ENCODE peak calls at places on chromosomes 2 and 18, in four cellular contexts. One of them, this sample, is unnamed. For H3K4me1, the result is how much of the 10 kb centered on the place peaks cover.

GRCh38 chr2:195636890-195637289 is 20.1 kb upstream of the SLC39A10 start:
- DNase-seq in keratinocyte: no peak
- DNase-seq in CD4-positive, alpha-beta memory T cell: no peak
- DNase-seq in sigmoid colon: no peak
- DNase-seq in this sample: no peak

GRCh38 chr2:71000780-71001591 is 6.3 kb upstream of the TEX261 start:
- DNase-seq in keratinocyte: no peak
- DNase-seq in sigmoid colon: peak
- DNase-seq in CD4-positive, alpha-beta memory T cell: peak
- DNase-seq in this sample: peak

GRCh38 chr2:9993490-9994165 is 42.1 kb downstream of the GRHL1 start:
- DNase-seq in CD4-positive, alpha-beta memory T cell: no peak
- DNase-seq in keratinocyte: no peak
- DNase-seq in sigmoid colon: peak
- DNase-seq in this sample: peak

GRCh38 chr2:119417898-119418297 is 13.8 kb upstream of the TMEM37 start:
- DNase-seq in keratinocyte: no peak
- DNase-seq in CD4-positive, alpha-beta memory T cell: no peak
- DNase-seq in sigmoid colon: no peak
- DNase-seq in this sample: no peak

GRCh38 chr2:10966741-10967140 is 55.0 kb downstream of the KCNF1 start:
- DNase-seq in keratinocyte: no peak
- DNase-seq in CD4-positive, alpha-beta memory T cell: no peak
- DNase-seq in sigmoid colon: no peak
- DNase-seq in this sample: no peak

GRCh38 chr2:191569025-191569424 is 108.9 kb upstream of the NABP1 start:
- DNase-seq in CD4-positive, alpha-beta memory T cell: no peak
- DNase-seq in sigmoid colon: no peak
- DNase-seq in keratinocyte: no peak
- DNase-seq in this sample: no peak

GRCh38 chr2:121173112-121173511 is 111.9 kb downstream of the TFCP2L1 start:
- DNase-seq in sigmoid colon: peak
- DNase-seq in CD4-positive, alpha-beta memory T cell: no peak
- DNase-seq in keratinocyte: peak
- DNase-seq in this sample: no peak

GRCh38 chr2:149613712-149614111 is 26.1 kb upstream of the MMADHC start:
- DNase-seq in CD4-positive, alpha-beta memory T cell: no peak
- DNase-seq in keratinocyte: no peak
- DNase-seq in sigmoid colon: no peak
- DNase-seq in this sample: peak

GRCh38 chr18:41075212-41075611 is 879.8 kb upstream of the PIK3C3 start:
- DNase-seq in CD4-positive, alpha-beta memory T cell: no peak
- DNase-seq in sigmoid colon: no peak
- DNase-seq in keratinocyte: no peak
- DNase-seq in this sample: peak

GRCh38 chr2:211333377-211333776 is 777.0 kb downstream of the CPS1 start:
- DNase-seq in CD4-positive, alpha-beta memory T cell: no peak
- DNase-seq in sigmoid colon: no peak
- DNase-seq in keratinocyte: no peak
- DNase-seq in this sample: no peak

GRCh38 chr2:143254108-143254507 is 124.9 kb downstream of the ARHGAP15 start:
- DNase-seq in keratinocyte: no peak
- DNase-seq in sigmoid colon: no peak
- DNase-seq in CD4-positive, alpha-beta memory T cell: peak
- DNase-seq in this sample: no peak

GRCh38 chr2:241048949-241049343 is 50.5 kb downstream of the SNED1 start:
- DNase-seq in sigmoid colon: peak
- DNase-seq in keratinocyte: no peak
- DNase-seq in CD4-positive, alpha-beta memory T cell: no peak
- DNase-seq in this sample: no peak

GRCh38 chr18:76426738-76427305 is 68.2 kb downstream of the ZNF516 start:
- DNase-seq in CD4-positive, alpha-beta memory T cell: no peak
- DNase-seq in sigmoid colon: peak
- DNase-seq in keratinocyte: no peak
- DNase-seq in this sample: no peak

GRCh38 chr2:72968286-72968685 is 51.0 kb downstream of the EMX1 start:
- DNase-seq in sigmoid colon: no peak
- DNase-seq in keratinocyte: no peak
- DNase-seq in CD4-positive, alpha-beta memory T cell: no peak
- DNase-seq in this sample: no peak

GRCh38 chr2:48728827-48729226 is 26.7 kb downstream of the LHCGR start:
- DNase-seq in CD4-positive, alpha-beta memory T cell: no peak
- DNase-seq in sigmoid colon: no peak
- DNase-seq in keratinocyte: no peak
- DNase-seq in this sample: no peak

GRCh38 chr18:63508634-63509033 is 31.9 kb downstream of the SERPINB5 start:
- DNase-seq in keratinocyte: no peak
- DNase-seq in sigmoid colon: no peak
- DNase-seq in CD4-positive, alpha-beta memory T cell: no peak
- DNase-seq in this sample: no peak

GRCh38 chr18:46412831-46413371 is 244.1 kb downstream of the LOXHD1 start:
- DNase-seq in CD4-positive, alpha-beta memory T cell: no peak
- DNase-seq in keratinocyte: no peak
- DNase-seq in sigmoid colon: no peak
- DNase-seq in this sample: peak

GRCh38 chr2:152627010-152627957 is 90.0 kb downstream of the PRPF40A start:
- DNase-seq in keratinocyte: no peak
- DNase-seq in CD4-positive, alpha-beta memory T cell: no peak
- DNase-seq in sigmoid colon: no peak
- DNase-seq in this sample: peak

GRCh38 chr2:162435676-162436075 is 91.7 kb downstream of the GCA start:
- DNase-seq in keratinocyte: no peak
- DNase-seq in CD4-positive, alpha-beta memory T cell: no peak
- DNase-seq in sigmoid colon: no peak
- DNase-seq in this sample: no peak

GRCh38 chr2:57759822-57760300 is 286.7 kb upstream of the VRK2 start:
- DNase-seq in CD4-positive, alpha-beta memory T cell: peak
- DNase-seq in sigmoid colon: peak
- DNase-seq in keratinocyte: no peak
- DNase-seq in this sample: peak

GRCh38 chr2:222307138-222307756 is 8.4 kb upstream of the PAX3 start:
- DNase-seq in CD4-positive, alpha-beta memory T cell: no peak
- DNase-seq in keratinocyte: no peak
- DNase-seq in sigmoid colon: no peak
- DNase-seq in this sample: no peak
- H3K4me1 ChIP-seq in CD4-positive, alpha-beta memory T cell: under half
- H3K4me1 ChIP-seq in keratinocyte: under half
- H3K4me1 ChIP-seq in sigmoid colon: under half
- H3K4me1 ChIP-seq in this sample: under half

GRCh38 chr2:8543065-8543411 is 138.8 kb upstream of the ID2 start:
- DNase-seq in keratinocyte: no peak
- DNase-seq in CD4-positive, alpha-beta memory T cell: peak
- DNase-seq in sigmoid colon: no peak
- DNase-seq in this sample: no peak
- H3K4me1 ChIP-seq in keratinocyte: under half
- H3K4me1 ChIP-seq in CD4-positive, alpha-beta memory T cell: half or more
- H3K4me1 ChIP-seq in sigmoid colon: under half
- H3K4me1 ChIP-seq in this sample: under half

GRCh38 chr2:15914981-15915380 is 25.4 kb upstream of the MYCN start:
- DNase-seq in CD4-positive, alpha-beta memory T cell: no peak
- DNase-seq in sigmoid colon: no peak
- DNase-seq in keratinocyte: no peak
- DNase-seq in this sample: no peak
- H3K4me1 ChIP-seq in CD4-positive, alpha-beta memory T cell: under half
- H3K4me1 ChIP-seq in sigmoid colon: under half
- H3K4me1 ChIP-seq in keratinocyte: under half
- H3K4me1 ChIP-seq in this sample: under half

GRCh38 chr2:197207106-197207505 is 103.5 kb downstream of the ANKRD44 start:
- DNase-seq in keratinocyte: no peak
- DNase-seq in CD4-positive, alpha-beta memory T cell: no peak
- DNase-seq in sigmoid colon: no peak
- DNase-seq in this sample: no peak

GRCh38 chr2:197204855-197205254 is 105.7 kb downstream of the ANKRD44 start:
- DNase-seq in CD4-positive, alpha-beta memory T cell: no peak
- DNase-seq in keratinocyte: no peak
- DNase-seq in sigmoid colon: no peak
- DNase-seq in this sample: peak

GRCh38 chr2:197208029-197208428 is 102.6 kb downstream of the ANKRD44 start:
- DNase-seq in CD4-positive, alpha-beta memory T cell: no peak
- DNase-seq in keratinocyte: no peak
- DNase-seq in sigmoid colon: no peak
- DNase-seq in this sample: no peak

GRCh38 chr2:197207608-197208007 is 103.0 kb downstream of the ANKRD44 start:
- DNase-seq in CD4-positive, alpha-beta memory T cell: no peak
- DNase-seq in keratinocyte: no peak
- DNase-seq in sigmoid colon: no peak
- DNase-seq in this sample: no peak

DNA sequence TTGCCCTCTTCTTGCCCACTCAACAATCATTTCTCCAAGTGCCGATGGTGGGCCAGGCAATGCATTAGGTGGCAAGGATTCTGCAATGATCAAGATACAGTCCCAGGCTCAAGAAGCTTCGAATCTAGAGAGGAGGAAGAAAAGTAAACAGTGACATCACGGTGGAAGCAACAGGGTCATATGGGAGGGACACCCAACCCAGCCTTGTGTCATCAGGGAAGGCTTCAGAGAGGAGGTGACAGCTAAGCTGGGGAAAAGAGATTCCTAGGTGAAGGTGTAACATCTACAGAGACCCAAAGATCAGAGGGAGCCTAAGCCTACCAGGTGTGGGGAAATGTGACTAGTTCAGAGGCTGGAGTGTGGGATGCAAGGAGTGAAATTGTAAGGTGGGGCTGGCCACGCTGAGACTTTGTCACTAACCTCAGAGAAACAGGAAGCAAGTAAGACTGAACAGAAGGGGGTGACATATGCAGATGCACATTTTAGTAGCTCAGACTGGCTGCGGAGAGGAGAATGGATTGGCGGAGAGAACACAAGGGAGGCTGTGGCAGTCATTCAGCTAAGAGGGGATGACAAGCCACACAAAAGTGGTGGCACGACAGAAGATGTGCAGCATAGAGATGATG is 104.9 kb downstream of the ANKRD44 start:
- DNase-seq in sigmoid colon: no peak
- DNase-seq in CD4-positive, alpha-beta memory T cell: peak
- DNase-seq in keratinocyte: no peak
- DNase-seq in this sample: no peak
- H3K4me1 ChIP-seq in sigmoid colon: under half
- H3K4me1 ChIP-seq in CD4-positive, alpha-beta memory T cell: half or more
- H3K4me1 ChIP-seq in keratinocyte: under half
- H3K4me1 ChIP-seq in this sample: under half

DNA sequence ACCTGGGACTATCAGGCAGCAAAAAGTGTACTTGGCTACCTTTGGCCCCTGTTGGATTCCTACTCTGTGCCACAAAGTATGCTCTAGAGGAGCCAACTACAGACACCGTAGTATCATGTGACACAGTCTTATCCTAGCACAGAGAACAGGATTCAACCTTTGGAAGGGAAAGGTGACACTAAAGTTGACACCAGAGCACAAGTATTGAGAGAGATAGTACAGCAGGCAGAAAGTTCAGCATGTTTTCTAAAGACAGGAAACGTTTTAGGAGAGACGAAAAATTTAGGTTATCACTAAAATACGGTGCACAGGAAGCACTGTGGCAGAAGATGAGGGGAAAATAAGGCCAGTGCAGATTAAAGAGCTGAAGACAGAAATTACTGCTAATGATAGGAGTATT is 18.6 kb downstream of the SMAD2 start:
- DNase-seq in sigmoid colon: no peak
- DNase-seq in keratinocyte: no peak
- DNase-seq in CD4-positive, alpha-beta memory T cell: no peak
- DNase-seq in this sample: no peak
- H3K4me1 ChIP-seq in sigmoid colon: under half
- H3K4me1 ChIP-seq in keratinocyte: under half
- H3K4me1 ChIP-seq in CD4-positive, alpha-beta memory T cell: half or more
- H3K4me1 ChIP-seq in this sample: under half

GRCh38 chr2:136828162-136828561 is 62.8 kb downstream of the THSD7B start:
- DNase-seq in keratinocyte: no peak
- DNase-seq in CD4-positive, alpha-beta memory T cell: no peak
- DNase-seq in sigmoid colon: no peak
- DNase-seq in this sample: no peak

GRCh38 chr2:136818839-136819238 is 53.5 kb downstream of the THSD7B start:
- DNase-seq in sigmoid colon: no peak
- DNase-seq in CD4-positive, alpha-beta memory T cell: no peak
- DNase-seq in keratinocyte: no peak
- DNase-seq in this sample: no peak

GRCh38 chr2:136828774-136829173 is 63.4 kb downstream of the THSD7B start:
- DNase-seq in sigmoid colon: no peak
- DNase-seq in CD4-positive, alpha-beta memory T cell: no peak
- DNase-seq in keratinocyte: no peak
- DNase-seq in this sample: no peak

GRCh38 chr2:136823291-136823690 is 57.9 kb downstream of the THSD7B start:
- DNase-seq in CD4-positive, alpha-beta memory T cell: no peak
- DNase-seq in sigmoid colon: no peak
- DNase-seq in keratinocyte: no peak
- DNase-seq in this sample: no peak
- H3K4me1 ChIP-seq in CD4-positive, alpha-beta memory T cell: under half
- H3K4me1 ChIP-seq in sigmoid colon: under half
- H3K4me1 ChIP-seq in keratinocyte: under half
- H3K4me1 ChIP-seq in this sample: under half

GRCh38 chr2:23548143-23548769 is 163.3 kb downstream of the KLHL29 start:
- DNase-seq in keratinocyte: no peak
- DNase-seq in CD4-positive, alpha-beta memory T cell: no peak
- DNase-seq in sigmoid colon: no peak
- DNase-seq in this sample: no peak
- H3K4me1 ChIP-seq in keratinocyte: under half
- H3K4me1 ChIP-seq in CD4-positive, alpha-beta memory T cell: under half
- H3K4me1 ChIP-seq in sigmoid colon: under half
- H3K4me1 ChIP-seq in this sample: under half

DNA sequence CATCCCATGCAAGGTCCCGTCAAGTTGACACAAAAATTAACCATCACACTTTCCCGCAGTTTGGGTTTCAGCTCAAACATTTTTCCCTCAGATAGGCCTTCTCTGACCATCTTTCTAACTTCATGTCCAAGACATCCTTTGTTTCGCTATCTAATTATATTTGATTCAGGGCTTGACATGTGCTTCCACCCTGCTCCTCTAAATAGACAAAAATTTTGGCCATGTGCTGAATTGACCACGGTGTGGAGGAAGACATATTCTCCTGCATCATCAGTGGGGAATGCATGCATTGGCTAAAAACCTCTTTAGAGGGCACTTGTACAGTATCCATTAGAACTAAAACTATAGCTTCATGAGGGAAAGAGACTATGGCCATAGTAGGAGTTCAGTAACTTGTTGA is 81.2 kb downstream of the PLCL1 start:
- DNase-seq in sigmoid colon: no peak
- DNase-seq in keratinocyte: no peak
- DNase-seq in CD4-positive, alpha-beta memory T cell: no peak
- DNase-seq in this sample: no peak
- H3K4me1 ChIP-seq in sigmoid colon: under half
- H3K4me1 ChIP-seq in keratinocyte: under half
- H3K4me1 ChIP-seq in CD4-positive, alpha-beta memory T cell: under half
- H3K4me1 ChIP-seq in this sample: under half

DNA sequence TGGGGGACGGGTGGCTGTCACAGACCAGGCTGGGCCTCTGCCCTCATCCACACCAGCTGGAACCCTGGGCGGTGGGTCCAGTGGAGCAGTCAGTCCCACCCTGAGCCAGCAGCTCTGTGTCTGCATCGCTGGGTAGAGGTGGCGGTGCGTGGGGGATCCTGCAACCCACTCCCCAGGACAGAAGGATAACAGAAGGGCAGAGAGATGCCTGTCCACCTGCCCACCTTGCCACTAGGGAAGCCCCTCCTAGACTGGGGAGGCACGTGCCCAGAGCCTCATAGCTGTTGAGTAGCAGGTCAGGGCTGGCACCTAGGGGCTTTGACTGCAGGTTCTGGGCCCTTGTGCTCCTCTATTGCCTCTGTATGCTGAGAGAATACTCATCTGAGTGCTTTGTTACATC is 2.4 kb downstream of the ATOH8 start:
- DNase-seq in sigmoid colon: no peak
- DNase-seq in keratinocyte: no peak
- DNase-seq in CD4-positive, alpha-beta memory T cell: no peak
- DNase-seq in this sample: no peak
- H3K4me1 ChIP-seq in sigmoid colon: under half
- H3K4me1 ChIP-seq in keratinocyte: under half
- H3K4me1 ChIP-seq in CD4-positive, alpha-beta memory T cell: under half
- H3K4me1 ChIP-seq in this sample: half or more

This sample was measured in adipocyte.